ENCODE peak calls at places on chromosomes 4 and X, in nine cellular contexts. R is astrocyte of the cerebellum, M is spleen, J is stomach, P is IMR-90, T is GM12878, K is tibial nerve, Y is sigmoid colon, I is fibroblast of mammary gland. L is an unnamed sample.

GRCh38 chr4:36243355-36244256 is 708 bp downstream of the ARAP2 start:
- DNase-seq in R (no peak), M (no peak), J (peak; percentile 38), P (peak; percentile 1), T (no peak), K (no peak), Y (peak; percentile 74), I (peak; percentile 20), L (no peak)

GRCh38 chr4:123120473-123120872 is 198.1 kb upstream of the NUDT6 start:
- DNase-seq in R (peak; percentile 32), M (no peak), J (no peak), P (peak; percentile 86), T (no peak), K (no peak), Y (no peak), I (peak; percentile 75), L (no peak)

GRCh38 chr4:78527555-78527954 is 24.0 kb upstream of the ANXA3 start:
- DNase-seq in R (no peak), M (no peak), J (no peak), P (no peak), T (no peak), K (no peak), Y (no peak), I (no peak), L (no peak)

GRCh38 chr4:92615049-92615448 is 311.3 kb downstream of the GRID2 start:
- DNase-seq in R (no peak), M (no peak), J (no peak), P (no peak), T (no peak), K (no peak), Y (no peak), I (no peak), L (no peak)

GRCh38 chrX:154444755-154445246 is 860 bp downstream of the FAM50A start:
- DNase-seq in R (no peak), M (peak; percentile 79), J (no peak), P (no peak), T (no peak), K (no peak), Y (no peak), I (no peak), L (no peak)

GRCh38 chr4:88211473-88212252 is 53.2 kb upstream of the ABCG2 start:
- DNase-seq in R (peak; percentile 28), M (no peak), J (peak; percentile 38), P (peak; percentile 46), T (no peak), K (no peak), Y (no peak), I (peak; percentile 49), L (no peak)

GRCh38 chr4:113908829-113909228 is 70.6 kb downstream of the ARSJ start:
- DNase-seq in R (no peak), M (no peak), J (no peak), P (no peak), T (no peak), K (no peak), Y (no peak), I (peak; percentile 9), L (no peak)

GRCh38 chrX:40373641-40374040 is 207.1 kb upstream of the ATP6AP2 start:
- DNase-seq in R (no peak), M (no peak), J (no peak), P (no peak), T (no peak), K (no peak), Y (no peak), I (no peak), L (no peak)

GRCh38 chr4:167221074-167221473 is 13.2 kb downstream of the SPOCK3 start:
- DNase-seq in R (no peak), M (no peak), J (no peak), P (no peak), T (no peak), K (no peak), Y (no peak), I (no peak), L (no peak)

GRCh38 chr4:99202536-99202935 is 16.5 kb downstream of the ADH6 start:
- DNase-seq in R (no peak), M (no peak), J (no peak), P (peak; percentile 58), T (no peak), K (no peak), Y (peak; percentile 70), I (peak; percentile 92), L (no peak)

GRCh38 chr4:24840362-24840761 is 45.0 kb downstream of the SOD3 start:
- DNase-seq in R (no peak), M (no peak), J (no peak), P (no peak), T (no peak), K (no peak), Y (no peak), I (no peak), L (no peak)

GRCh38 chrX:16484338-16484737 is 165.6 kb upstream of the S100G start:
- DNase-seq in R (peak; percentile 79), M (no peak), J (no peak), P (peak; percentile 97), T (no peak), K (no peak), Y (no peak), I (peak; percentile 97), L (peak; percentile 82)

GRCh38 chrX:111869639-111870034 is 6.3 kb upstream of the TRPC5OS start:
- DNase-seq in R (peak; percentile 16), M (no peak), J (peak; percentile 28), P (peak; percentile 63), T (peak; percentile 19), K (no peak), Y (no peak), I (peak; percentile 43), L (peak; percentile 5)

GRCh38 chrX:8748855-8749254 is 16.9 kb upstream of the ANOS1 start:
- DNase-seq in R (no peak), M (no peak), J (no peak), P (peak; percentile 43), T (no peak), K (no peak), Y (no peak), I (peak; percentile 56), L (no peak)

GRCh38 chr4:126915999-126916625 is 716.6 kb upstream of the INTU start:
- DNase-seq in R (no peak), M (no peak), J (no peak), P (no peak), T (no peak), K (no peak), Y (no peak), I (no peak), L (no peak)
- H3K4me3 ChIP-seq in R (peak overlapping the region; percentile 11), M (no peak overlapping the region), J (no peak overlapping the region), P (peak overlapping the region; percentile 21), T (no peak overlapping the region), K (no peak overlapping the region), Y (no peak overlapping the region), I (no peak overlapping the region), L (no peak overlapping the region)

GRCh38 chrX:137052641-137053235 is 18.9 kb upstream of the GPR101 start:
- DNase-seq in R (no peak), M (peak; percentile 75), J (no peak), P (no peak), T (no peak), K (no peak), Y (no peak), I (no peak), L (no peak)
- TF ChIP-seq CTCF in R (no peak), M (no peak), J (no peak), P (no peak), T (no peak), K (no peak), Y (no peak), I (no peak), L (no peak)

GRCh38 chr4:105093975-105094374 is 52.7 kb upstream of the TET2 start:
- DNase-seq in R (no peak), M (no peak), J (no peak), P (peak; percentile 6), T (no peak), K (no peak), Y (no peak), I (no peak), L (no peak)

GRCh38 chr4:105092768-105093167 is 53.9 kb upstream of the TET2 start:
- DNase-seq in R (no peak), M (no peak), J (no peak), P (peak; percentile 48), T (no peak), K (no peak), Y (no peak), I (peak; percentile 68), L (no peak)

GRCh38 chr4:105092356-105092755 is 54.3 kb upstream of the TET2 start:
- DNase-seq in R (peak; percentile 75), M (no peak), J (no peak), P (peak; percentile 85), T (no peak), K (no peak), Y (no peak), I (peak; percentile 95), L (peak; percentile 41)

DNA sequence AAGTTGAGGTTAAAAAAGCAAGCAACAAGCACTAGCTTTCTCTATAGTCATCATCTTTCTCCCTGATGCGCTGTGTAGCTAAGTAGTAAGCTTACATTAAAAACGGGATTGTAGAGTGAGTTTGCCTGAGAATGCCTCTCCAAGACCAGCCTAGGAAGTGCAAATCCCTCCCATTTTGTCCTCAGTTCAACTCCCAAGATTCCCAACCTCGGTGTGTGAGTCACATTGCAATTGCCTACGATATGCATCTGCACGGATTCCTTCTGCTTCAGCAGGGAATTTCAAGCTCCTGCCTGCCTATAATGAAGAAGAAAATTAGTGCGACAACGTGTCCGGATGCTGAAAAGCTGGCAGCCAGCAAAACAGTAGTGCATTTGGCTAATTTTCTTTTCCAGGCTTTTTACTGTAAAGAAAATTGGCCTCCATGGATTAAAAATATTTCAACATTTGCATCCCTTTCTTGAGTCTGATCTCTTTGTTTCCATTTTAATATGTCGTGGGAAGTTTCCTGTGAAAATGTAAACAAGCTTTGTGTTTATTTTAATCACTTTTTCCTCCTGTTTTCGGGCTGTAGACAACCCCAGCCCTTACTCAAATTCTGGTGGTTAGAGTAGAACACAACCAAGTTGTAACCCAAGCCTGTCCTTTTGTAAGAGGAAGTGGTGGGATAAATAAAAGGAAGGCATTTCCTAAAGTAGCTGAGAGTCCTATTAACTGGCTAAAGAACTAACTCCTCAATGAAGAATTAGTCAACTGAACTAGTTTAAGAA is 58.4 kb upstream of the TET2 start:
- DNase-seq in R (peak; percentile 91), M (no peak), J (no peak), P (peak; percentile 98), T (no peak), K (no peak), Y (no peak), I (peak; percentile 95), L (peak; percentile 78)
- H3K4me3 ChIP-seq in R (peak overlapping the region; percentile 11), M (no peak overlapping the region), J (no peak overlapping the region), P (peak overlapping the region; percentile 24), T (no peak overlapping the region), K (peak overlapping the region; percentile 23), Y (no peak overlapping the region), I (peak overlapping the region; percentile 1), L (no peak overlapping the region)

DNA sequence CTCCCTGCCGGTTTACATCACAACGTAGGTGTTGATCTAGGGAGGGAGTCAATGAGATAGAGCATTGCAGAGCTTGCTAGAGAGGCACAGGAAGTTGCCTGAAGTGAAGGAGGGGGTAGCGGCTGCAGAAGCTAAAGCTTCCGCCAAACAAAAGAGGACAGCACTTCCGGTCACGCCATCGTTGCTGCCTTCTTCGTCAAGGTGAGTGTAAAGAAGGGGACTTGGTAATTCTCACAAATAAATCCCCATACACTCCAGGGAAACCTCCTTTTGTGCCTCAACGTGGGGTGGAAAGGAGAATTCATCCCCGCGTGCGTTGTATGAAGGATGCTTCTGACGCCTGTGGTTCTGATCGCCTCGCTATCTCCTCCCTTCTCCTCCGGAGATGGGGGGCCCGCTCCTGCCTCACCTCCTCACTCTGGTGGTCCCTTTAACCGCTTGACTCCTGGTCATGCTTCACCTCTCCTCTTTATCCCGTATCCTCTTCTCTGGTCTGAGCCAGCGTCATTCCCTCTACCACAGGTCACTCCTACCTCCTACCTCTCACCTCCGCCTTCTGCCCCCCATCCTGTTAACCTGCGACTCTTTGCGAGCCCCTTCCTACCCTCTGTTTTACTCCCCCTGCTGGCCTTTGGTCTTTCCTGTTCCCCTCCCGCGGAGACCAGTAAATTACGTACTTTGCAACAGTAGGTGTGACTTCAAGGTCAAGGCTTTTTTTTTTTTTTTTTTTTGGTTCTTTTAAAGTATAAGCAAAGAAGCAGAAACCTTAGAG is 59.9 kb downstream of the GSPT2 start:
- DNase-seq in R (peak; percentile 16), M (peak; percentile 83), J (peak; percentile 57), P (peak; percentile 67), T (peak; percentile 15), K (no peak), Y (peak; percentile 68), I (peak; percentile 63), L (no peak)
- TF ChIP-seq CTCF in R (peak; percentile 17), M (no peak), J (no peak), P (peak; percentile 8), T (peak; percentile 48), K (no peak), Y (no peak), I (peak; percentile 25), L (no peak)